ENCODE peak calls at places on chromosomes 5 and 9, in nine cellular contexts. One of them, this sample, is unnamed.

GRCh38 chr5:74179183-74179582 is 461.3 kb downstream of the ENC1 start:
- DNase-seq in IMR-90: peak
- DNase-seq in thoracic aorta: no peak
- DNase-seq in B cell: no peak
- DNase-seq in mesothelial cell of epicardium: no peak
- DNase-seq in stomach: no peak
- DNase-seq in psoas muscle: no peak
- DNase-seq in AG04449: no peak
- DNase-seq in heart left ventricle: no peak
- DNase-seq in this sample: no peak

GRCh38 chr5:78204241-78204640 is 90.3 kb downstream of the AP3B1 start:
- DNase-seq in IMR-90: no peak
- DNase-seq in thoracic aorta: no peak
- DNase-seq in B cell: no peak
- DNase-seq in mesothelial cell of epicardium: no peak
- DNase-seq in stomach: no peak
- DNase-seq in psoas muscle: no peak
- DNase-seq in AG04449: no peak
- DNase-seq in heart left ventricle: no peak
- DNase-seq in this sample: no peak

GRCh38 chr9:17802249-17802857 is 223.5 kb downstream of the SH3GL2 start:
- DNase-seq in IMR-90: peak
- DNase-seq in thoracic aorta: no peak
- DNase-seq in B cell: no peak
- DNase-seq in mesothelial cell of epicardium: no peak
- DNase-seq in stomach: no peak
- DNase-seq in psoas muscle: no peak
- DNase-seq in AG04449: no peak
- DNase-seq in heart left ventricle: no peak
- DNase-seq in this sample: no peak

GRCh38 chr5:350355-350754 is 28.8 kb downstream of the AHRR start:
- DNase-seq in IMR-90: no peak
- DNase-seq in thoracic aorta: no peak
- DNase-seq in B cell: no peak
- DNase-seq in mesothelial cell of epicardium: no peak
- DNase-seq in stomach: no peak
- DNase-seq in psoas muscle: no peak
- DNase-seq in AG04449: no peak
- DNase-seq in heart left ventricle: no peak
- DNase-seq in this sample: no peak

GRCh38 chr9:10062629-10063395 is 550.0 kb downstream of the PTPRD start:
- DNase-seq in IMR-90: peak
- DNase-seq in thoracic aorta: no peak
- DNase-seq in B cell: no peak
- DNase-seq in mesothelial cell of epicardium: no peak
- DNase-seq in stomach: no peak
- DNase-seq in psoas muscle: no peak
- DNase-seq in AG04449: no peak
- DNase-seq in heart left ventricle: no peak
- DNase-seq in this sample: no peak

GRCh38 chr9:4987996-4988421 is 2.9 kb downstream of the JAK2 start:
- DNase-seq in IMR-90: peak
- DNase-seq in thoracic aorta: no peak
- DNase-seq in B cell: peak
- DNase-seq in mesothelial cell of epicardium: no peak
- DNase-seq in stomach: peak
- DNase-seq in psoas muscle: no peak
- DNase-seq in AG04449: no peak
- DNase-seq in heart left ventricle: peak
- DNase-seq in this sample: no peak

GRCh38 chr9:101018391-101018990 is 10.0 kb upstream of the PLPPR1 start:
- DNase-seq in IMR-90: no peak
- DNase-seq in thoracic aorta: no peak
- DNase-seq in B cell: no peak
- DNase-seq in mesothelial cell of epicardium: no peak
- DNase-seq in stomach: no peak
- DNase-seq in psoas muscle: peak
- DNase-seq in AG04449: no peak
- DNase-seq in heart left ventricle: no peak
- DNase-seq in this sample: no peak

GRCh38 chr5:65382582-65382981 is 99.1 kb downstream of the ADAMTS6 start:
- DNase-seq in IMR-90: peak
- DNase-seq in thoracic aorta: no peak
- DNase-seq in B cell: no peak
- DNase-seq in mesothelial cell of epicardium: no peak
- DNase-seq in stomach: no peak
- DNase-seq in psoas muscle: no peak
- DNase-seq in AG04449: no peak
- DNase-seq in heart left ventricle: no peak
- DNase-seq in this sample: no peak

GRCh38 chr5:33921005-33921404 is 15.2 kb upstream of the RXFP3 start:
- DNase-seq in IMR-90: no peak
- DNase-seq in thoracic aorta: no peak
- DNase-seq in B cell: no peak
- DNase-seq in mesothelial cell of epicardium: no peak
- DNase-seq in stomach: no peak
- DNase-seq in psoas muscle: no peak
- DNase-seq in AG04449: no peak
- DNase-seq in heart left ventricle: no peak
- DNase-seq in this sample: no peak

GRCh38 chr9:90905079-90905478 is 103.5 kb downstream of the SYK start:
- DNase-seq in IMR-90: no peak
- DNase-seq in thoracic aorta: no peak
- DNase-seq in B cell: no peak
- DNase-seq in mesothelial cell of epicardium: no peak
- DNase-seq in stomach: peak
- DNase-seq in psoas muscle: no peak
- DNase-seq in AG04449: no peak
- DNase-seq in heart left ventricle: no peak
- DNase-seq in this sample: no peak

GRCh38 chr9:125850231-125850630 is 103.1 kb downstream of the PBX3 start:
- DNase-seq in IMR-90: no peak
- DNase-seq in thoracic aorta: no peak
- DNase-seq in B cell: no peak
- DNase-seq in mesothelial cell of epicardium: no peak
- DNase-seq in stomach: no peak
- DNase-seq in psoas muscle: no peak
- DNase-seq in AG04449: no peak
- DNase-seq in heart left ventricle: no peak
- DNase-seq in this sample: no peak

GRCh38 chr9:111966851-111967250 is 70.2 kb downstream of the UGCG start:
- DNase-seq in IMR-90: peak
- DNase-seq in thoracic aorta: no peak
- DNase-seq in B cell: no peak
- DNase-seq in mesothelial cell of epicardium: no peak
- DNase-seq in stomach: no peak
- DNase-seq in psoas muscle: no peak
- DNase-seq in AG04449: no peak
- DNase-seq in heart left ventricle: no peak
- DNase-seq in this sample: no peak

GRCh38 chr5:143086851-143087637 is 316.4 kb downstream of the NR3C1 start:
- DNase-seq in IMR-90: peak
- DNase-seq in thoracic aorta: no peak
- DNase-seq in B cell: no peak
- DNase-seq in mesothelial cell of epicardium: no peak
- DNase-seq in stomach: no peak
- DNase-seq in psoas muscle: no peak
- DNase-seq in AG04449: peak
- DNase-seq in heart left ventricle: no peak
- DNase-seq in this sample: no peak

GRCh38 chr9:26656003-26656940 is 236.3 kb downstream of the CAAP1 start:
- DNase-seq in IMR-90: peak
- DNase-seq in thoracic aorta: no peak
- DNase-seq in B cell: no peak
- DNase-seq in mesothelial cell of epicardium: no peak
- DNase-seq in stomach: no peak
- DNase-seq in psoas muscle: no peak
- DNase-seq in AG04449: no peak
- DNase-seq in heart left ventricle: no peak
- DNase-seq in this sample: no peak

GRCh38 chr5:126368239-126368812 is 54.9 kb upstream of the GRAMD2B start:
- DNase-seq in IMR-90: peak
- DNase-seq in thoracic aorta: no peak
- DNase-seq in B cell: no peak
- DNase-seq in mesothelial cell of epicardium: no peak
- DNase-seq in stomach: no peak
- DNase-seq in psoas muscle: no peak
- DNase-seq in AG04449: no peak
- DNase-seq in heart left ventricle: no peak
- DNase-seq in this sample: no peak

GRCh38 chr5:39014544-39014943 is 59.7 kb downstream of the RICTOR start:
- DNase-seq in IMR-90: peak
- DNase-seq in thoracic aorta: no peak
- DNase-seq in B cell: no peak
- DNase-seq in mesothelial cell of epicardium: no peak
- DNase-seq in stomach: no peak
- DNase-seq in psoas muscle: no peak
- DNase-seq in AG04449: peak
- DNase-seq in heart left ventricle: no peak
- DNase-seq in this sample: no peak

GRCh38 chr5:68214472-68215207 is 916 bp upstream of the PIK3R1 start:
- DNase-seq in IMR-90: no peak
- DNase-seq in thoracic aorta: no peak
- DNase-seq in B cell: no peak
- DNase-seq in mesothelial cell of epicardium: no peak
- DNase-seq in stomach: no peak
- DNase-seq in psoas muscle: no peak
- DNase-seq in AG04449: no peak
- DNase-seq in heart left ventricle: no peak
- DNase-seq in this sample: no peak

GRCh38 chr9:69324549-69325401 is at the start of gene ENTREP1:
- DNase-seq in IMR-90: no peak
- DNase-seq in thoracic aorta: no peak
- DNase-seq in B cell: no peak
- DNase-seq in mesothelial cell of epicardium: no peak
- DNase-seq in stomach: peak
- DNase-seq in psoas muscle: peak
- DNase-seq in AG04449: no peak
- DNase-seq in heart left ventricle: peak
- DNase-seq in this sample: no peak
- TF ChIP-seq CTCF in IMR-90: no peak
- TF ChIP-seq CTCF in thoracic aorta: no peak
- TF ChIP-seq CTCF in B cell: no peak
- TF ChIP-seq CTCF in mesothelial cell of epicardium: no peak
- TF ChIP-seq CTCF in stomach: no peak
- TF ChIP-seq CTCF in psoas muscle: no peak
- TF ChIP-seq CTCF in AG04449: no peak
- TF ChIP-seq CTCF in heart left ventricle: no peak
- TF ChIP-seq CTCF in this sample: no peak

GRCh38 chr5:141084487-141084989 is 9.9 kb upstream of the PCDHB2 start:
- DNase-seq in IMR-90: peak
- DNase-seq in thoracic aorta: no peak
- DNase-seq in B cell: no peak
- DNase-seq in mesothelial cell of epicardium: no peak
- DNase-seq in stomach: no peak
- DNase-seq in psoas muscle: no peak
- DNase-seq in AG04449: no peak
- DNase-seq in heart left ventricle: peak
- DNase-seq in this sample: no peak
- TF ChIP-seq CTCF in IMR-90: peak
- TF ChIP-seq CTCF in thoracic aorta: peak
- TF ChIP-seq CTCF in B cell: no peak
- TF ChIP-seq CTCF in mesothelial cell of epicardium: peak
- TF ChIP-seq CTCF in stomach: peak
- TF ChIP-seq CTCF in psoas muscle: peak
- TF ChIP-seq CTCF in AG04449: peak
- TF ChIP-seq CTCF in heart left ventricle: peak
- TF ChIP-seq CTCF in this sample: no peak

DNA sequence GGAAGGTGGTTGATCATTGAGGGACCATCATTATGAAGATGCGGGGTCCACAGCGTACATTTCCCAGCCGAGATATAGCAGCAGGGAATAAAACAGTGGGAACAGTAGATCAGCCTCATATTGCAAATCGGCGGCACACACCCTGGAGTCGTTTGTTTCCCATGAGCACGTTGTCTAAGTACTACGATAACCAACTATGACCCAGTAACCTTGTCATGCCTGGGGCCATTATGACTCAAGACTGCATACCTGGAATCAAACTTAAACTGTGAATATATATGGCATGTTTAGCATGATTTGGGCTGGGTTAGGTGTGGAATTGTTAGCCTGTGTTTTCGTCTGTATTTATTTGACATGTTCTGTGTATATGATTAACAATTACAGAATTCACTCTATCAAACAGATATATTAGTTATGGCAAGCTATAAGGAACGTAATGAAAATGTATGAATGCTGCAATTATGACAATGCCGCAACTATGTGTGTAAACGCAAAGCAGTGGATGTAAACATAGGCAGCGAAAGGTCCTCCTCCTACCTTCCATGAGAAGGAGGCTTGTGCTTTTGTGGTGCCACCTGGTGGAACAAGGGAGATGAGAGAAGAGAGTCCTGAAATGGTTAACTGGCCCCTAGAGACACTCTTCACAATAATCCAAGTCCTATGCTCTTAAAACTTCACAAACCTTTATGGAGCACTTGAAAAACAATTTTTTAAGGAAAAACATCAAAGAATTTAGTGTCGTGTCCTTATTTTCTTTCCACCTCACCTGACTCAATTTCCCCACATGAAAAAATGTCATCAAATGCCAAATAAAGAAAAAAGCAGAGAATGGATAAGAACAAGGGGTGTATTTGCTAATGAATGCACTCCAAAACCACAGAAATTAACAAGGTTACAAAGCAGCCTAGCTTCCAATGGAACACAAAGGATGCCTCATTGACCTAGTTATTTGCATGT is 47.1 kb downstream of the SEMA5A start:
- DNase-seq in IMR-90: peak
- DNase-seq in thoracic aorta: no peak
- DNase-seq in B cell: no peak
- DNase-seq in mesothelial cell of epicardium: no peak
- DNase-seq in stomach: no peak
- DNase-seq in psoas muscle: no peak
- DNase-seq in AG04449: no peak
- DNase-seq in heart left ventricle: no peak
- DNase-seq in this sample: no peak
- TF ChIP-seq CTCF in IMR-90: peak
- TF ChIP-seq CTCF in thoracic aorta: no peak
- TF ChIP-seq CTCF in B cell: no peak
- TF ChIP-seq CTCF in mesothelial cell of epicardium: no peak
- TF ChIP-seq CTCF in stomach: no peak
- TF ChIP-seq CTCF in psoas muscle: no peak
- TF ChIP-seq CTCF in AG04449: peak
- TF ChIP-seq CTCF in heart left ventricle: no peak
- TF ChIP-seq CTCF in this sample: peak

DNA sequence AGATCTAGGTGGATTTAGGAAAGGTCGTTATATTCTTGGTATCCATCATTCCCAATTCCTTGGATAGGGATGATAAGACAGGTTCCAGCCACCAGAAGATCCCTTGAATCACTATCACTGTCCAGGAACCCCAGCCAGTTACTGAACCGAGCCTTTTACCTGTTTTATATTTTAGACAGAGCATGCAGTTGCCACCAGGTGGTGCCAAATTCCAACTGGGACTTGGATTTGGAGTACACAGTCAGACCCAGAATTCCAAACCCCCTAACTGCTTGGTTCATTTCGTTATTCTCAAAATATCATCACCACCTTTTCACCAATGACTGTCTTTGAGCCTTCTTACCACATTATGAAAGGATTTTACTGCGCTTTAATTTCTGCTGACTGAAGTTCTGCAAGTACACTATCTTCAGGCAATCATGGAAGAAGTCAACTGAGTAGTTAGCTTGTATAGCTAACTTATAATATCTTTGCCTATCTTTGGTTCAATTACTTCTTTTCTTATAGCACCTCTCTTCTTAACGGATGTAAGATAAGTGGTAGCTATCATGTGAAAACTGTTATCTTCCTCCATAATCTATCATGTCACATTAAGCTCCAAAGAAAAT is 191.8 kb downstream of the PRR16 start:
- DNase-seq in IMR-90: peak
- DNase-seq in thoracic aorta: no peak
- DNase-seq in B cell: no peak
- DNase-seq in mesothelial cell of epicardium: no peak
- DNase-seq in stomach: peak
- DNase-seq in psoas muscle: no peak
- DNase-seq in AG04449: no peak
- DNase-seq in heart left ventricle: no peak
- DNase-seq in this sample: no peak
- TF ChIP-seq CTCF in IMR-90: peak
- TF ChIP-seq CTCF in thoracic aorta: no peak
- TF ChIP-seq CTCF in B cell: peak
- TF ChIP-seq CTCF in mesothelial cell of epicardium: peak
- TF ChIP-seq CTCF in stomach: peak
- TF ChIP-seq CTCF in psoas muscle: peak
- TF ChIP-seq CTCF in AG04449: peak
- TF ChIP-seq CTCF in heart left ventricle: peak
- TF ChIP-seq CTCF in this sample: peak